ENCODE peak calls at places on chromosome 2, in four cellular contexts. R is sigmoid colon, F is HCT116, N is stomach. W is an unnamed sample. For H3K4me1, the result is how much of the 10 kb centered on the place peaks cover.

GRCh38 chr2:216985658-216986141 is 125.8 kb upstream of the TNP1 start:
- DNase-seq in R (no peak), F (no peak), N (no peak), W (no peak)

GRCh38 chr2:164910091-164910899 is 45.0 kb downstream of the SLC38A11 start:
- DNase-seq in R (no peak), F (no peak), N (peak), W (peak)

GRCh38 chr2:54468643-54469042 is 12.5 kb downstream of the SPTBN1 start:
- DNase-seq in R (no peak), F (no peak), N (no peak), W (no peak)

GRCh38 chr2:240598311-240598911 is 11.9 kb downstream of the CAPN10 start:
- DNase-seq in R (peak), F (no peak), N (no peak), W (peak)

GRCh38 chr2:232310189-232310588 is 68.4 kb upstream of the ALPP start:
- DNase-seq in R (no peak), F (no peak), N (no peak), W (no peak)

GRCh38 chr2:208248601-208249000 is 6.3 kb downstream of the IDH1 start:
- DNase-seq in R (no peak), F (no peak), N (no peak), W (no peak)

GRCh38 chr2:147460140-147460539 is 384.7 kb upstream of the ACVR2A start:
- DNase-seq in R (no peak), F (no peak), N (no peak), W (no peak)

GRCh38 chr2:137806102-137806805 is 158.0 kb upstream of the HNMT start:
- DNase-seq in R (no peak), F (no peak), N (no peak), W (no peak)

GRCh38 chr2:109438773-109439191 is 175.0 kb downstream of the SEPTIN10 start:
- DNase-seq in R (peak), F (no peak), N (no peak), W (no peak)

GRCh38 chr2:43110442-43110871 is 115.9 kb downstream of the ZFP36L2 start:
- DNase-seq in R (peak), F (no peak), N (no peak), W (no peak)

GRCh38 chr2:216921057-216921456 is 61.2 kb upstream of the TNP1 start:
- DNase-seq in R (no peak), F (no peak), N (no peak), W (no peak)

GRCh38 chr2:27651056-27651455 is 12.4 kb downstream of the SUPT7L start:
- DNase-seq in R (no peak), F (no peak), N (no peak), W (no peak)

GRCh38 chr2:142937347-142937746 is 59.9 kb downstream of the KYNU start:
- DNase-seq in R (no peak), F (no peak), N (no peak), W (no peak)

GRCh38 chr2:237663517-237663916 is 36.1 kb downstream of the LRRFIP1 start:
- DNase-seq in R (no peak), F (no peak), N (no peak), W (no peak)

GRCh38 chr2:70685771-70686171 is 82.2 kb downstream of the ADD2 start:
- DNase-seq in R (peak), F (no peak), N (peak), W (no peak)

GRCh38 chr2:48356701-48357322 is 173.1 kb upstream of the STON1 start:
- DNase-seq in R (no peak), F (no peak), N (no peak), W (no peak)

GRCh38 chr2:238784671-238785527 is 63.0 kb upstream of the TWIST2 start:
- DNase-seq in R (peak), F (peak), N (peak), W (peak)

GRCh38 chr2:75787532-75788132 is 76.9 kb upstream of the GCFC2 start:
- DNase-seq in R (no peak), F (peak), N (no peak), W (no peak)

GRCh38 chr2:230974096-230974913 is 21.6 kb upstream of the SPATA3 start:
- DNase-seq in R (no peak), F (no peak), N (no peak), W (peak)

GRCh38 chr2:23482188-23482587 is 97.2 kb downstream of the KLHL29 start:
- DNase-seq in R (no peak), F (no peak), N (no peak), W (no peak)

GRCh38 chr2:9693646-9694045 is 62.8 kb upstream of the YWHAQ start:
- DNase-seq in R (peak), F (no peak), N (no peak), W (no peak)
- TF ChIP-seq CTCF in R (no peak), F (no peak), N (no peak), W (no peak)

GRCh38 chr2:80365762-80366161 is 61.2 kb upstream of the LRRTM1 start:
- DNase-seq in R (no peak), F (no peak), N (no peak), W (no peak)

GRCh38 chr2:80374105-80374504 is 69.6 kb upstream of the LRRTM1 start:
- DNase-seq in R (no peak), F (no peak), N (no peak), W (no peak)

GRCh38 chr2:80364511-80365212 is 60.1 kb upstream of the LRRTM1 start:
- DNase-seq in R (no peak), F (no peak), N (no peak), W (no peak)

GRCh38 chr2:80370375-80371009 is 65.9 kb upstream of the LRRTM1 start:
- DNase-seq in R (no peak), F (no peak), N (no peak), W (no peak)
- TF ChIP-seq POLR2AphosphoS5 in R (no peak), F (no peak), N (no peak), W (no peak)

DNA sequence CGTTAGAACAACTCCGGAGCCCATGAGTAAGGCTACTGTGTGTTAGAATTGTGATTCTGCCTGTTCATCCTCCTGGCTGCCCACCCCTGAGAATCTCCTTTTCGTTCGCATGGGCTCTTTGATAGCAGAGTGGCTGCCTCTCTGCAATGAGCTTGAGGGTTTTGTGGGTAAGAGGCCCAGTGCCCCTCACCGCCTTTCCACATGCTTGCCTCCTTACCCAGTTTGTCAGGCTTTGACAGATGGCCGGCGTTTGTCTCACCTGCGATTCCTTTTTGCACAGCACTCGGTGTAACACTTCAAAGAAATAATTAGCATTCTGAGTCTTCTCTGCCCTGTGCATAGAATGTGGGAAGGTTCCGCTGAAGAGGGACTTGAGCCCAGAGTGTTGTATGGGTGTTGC is 138.0 kb downstream of the RHBDD1 start:
- DNase-seq in R (no peak), F (no peak), N (no peak), W (no peak)
- H3K4me1 ChIP-seq in R (under half), F (under half), N (under half), W (under half)

DNA sequence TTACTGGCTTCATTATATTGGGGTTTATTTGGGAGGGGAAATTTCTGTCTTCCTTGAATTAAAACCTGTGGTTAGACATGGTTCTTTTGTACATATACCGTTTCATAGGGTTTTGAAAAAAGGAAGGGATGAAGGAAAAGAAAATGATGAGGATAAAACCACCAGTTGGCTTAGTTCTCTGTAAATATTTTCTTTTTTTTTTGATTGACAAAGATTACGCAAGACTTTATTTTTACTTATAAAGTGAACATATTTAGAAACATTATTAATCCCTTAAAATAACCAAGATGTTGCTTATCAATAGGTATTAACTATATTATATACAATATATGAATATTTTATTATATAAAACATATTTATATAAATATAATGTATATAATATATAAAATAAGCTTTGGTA is 45.1 kb upstream of the TUBA3E start:
- DNase-seq in R (no peak), F (no peak), N (no peak), W (no peak)
- TF ChIP-seq CTCF in R (no peak), F (no peak), N (no peak), W (no peak)

DNA sequence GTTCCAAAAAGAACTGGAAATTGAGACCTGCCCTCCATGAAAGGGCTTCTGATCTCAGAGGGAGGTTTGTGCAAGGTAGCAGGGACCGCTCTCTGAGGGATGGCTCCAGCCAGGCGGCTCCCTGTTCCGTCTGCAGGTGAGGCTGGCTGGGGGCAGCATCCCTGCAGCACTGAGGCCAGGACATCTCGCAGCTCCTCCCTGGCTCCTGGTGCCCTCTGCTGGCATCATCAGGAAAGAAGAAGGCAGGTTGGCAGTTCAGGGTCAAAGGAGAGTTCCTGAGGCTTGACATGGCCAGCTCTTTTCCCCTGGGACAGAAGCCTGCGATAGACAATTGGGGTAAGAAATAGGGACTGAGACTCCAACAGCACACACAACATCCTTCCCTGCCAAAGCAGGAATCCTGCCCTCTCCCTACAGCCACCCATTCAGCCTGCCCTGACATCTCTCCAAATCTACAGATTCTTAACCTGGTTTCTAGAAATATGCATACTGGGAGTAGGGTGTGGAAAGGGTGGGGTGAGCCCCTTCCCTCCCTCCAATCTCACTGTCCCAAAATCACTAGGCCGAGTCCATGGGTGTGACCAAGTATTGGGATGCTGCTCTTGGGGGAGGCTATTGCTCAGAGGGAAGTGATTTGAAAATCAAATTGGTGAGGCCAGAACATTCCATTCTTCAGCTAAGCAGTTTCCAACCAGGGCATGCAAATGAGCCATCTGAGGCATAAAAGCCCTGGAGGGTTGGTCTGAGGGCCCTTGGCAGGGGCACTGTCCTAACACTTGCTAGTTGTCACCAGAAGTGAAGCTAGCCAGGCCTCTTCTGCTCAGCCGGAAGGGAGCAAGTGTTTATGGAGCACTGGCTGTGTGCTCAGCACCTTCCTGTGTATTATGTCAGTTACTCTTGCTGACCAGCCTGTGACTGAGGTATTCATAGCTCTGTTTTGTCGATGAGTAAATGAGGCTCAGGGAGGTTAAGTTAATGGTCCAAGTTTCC is 185.4 kb downstream of the TFCP2L1 start:
- DNase-seq in R (peak), F (peak), N (peak), W (peak)
- TF ChIP-seq POLR2AphosphoS5 in R (peak), F (no peak), N (peak), W (no peak)

W was measured in transverse colon.